ENCODE peak calls at places on chromosomes 12 and 14, in seven cellular contexts. One of them, this sample, is unnamed.

GRCh38 chr14:82447586-82447985 is 913.9 kb upstream of the SEL1L start:
- DNase-seq in HCT116: no peak
- DNase-seq in transverse colon: no peak
- DNase-seq in OCI-LY7: no peak
- DNase-seq in fibroblast of the aortic adventitia: no peak
- DNase-seq in progenitor cell of endocrine pancreas: no peak
- DNase-seq in Calu3: no peak
- DNase-seq in this sample: no peak

GRCh38 chr12:128789356-128789929 is 34.3 kb downstream of the SLC15A4 start:
- DNase-seq in progenitor cell of endocrine pancreas: no peak
- DNase-seq in Calu3: no peak
- DNase-seq in transverse colon: no peak
- DNase-seq in HCT116: no peak
- DNase-seq in fibroblast of the aortic adventitia: no peak
- DNase-seq in OCI-LY7: peak
- DNase-seq in this sample: no peak

GRCh38 chr12:20472089-20472488 is 103.8 kb downstream of the PDE3A start:
- DNase-seq in HCT116: no peak
- DNase-seq in fibroblast of the aortic adventitia: peak
- DNase-seq in OCI-LY7: no peak
- DNase-seq in Calu3: no peak
- DNase-seq in progenitor cell of endocrine pancreas: no peak
- DNase-seq in transverse colon: no peak
- DNase-seq in this sample: no peak

GRCh38 chr12:127722651-127723050 is 544.3 kb upstream of the TMEM132C start:
- DNase-seq in fibroblast of the aortic adventitia: no peak
- DNase-seq in OCI-LY7: no peak
- DNase-seq in progenitor cell of endocrine pancreas: no peak
- DNase-seq in transverse colon: no peak
- DNase-seq in Calu3: no peak
- DNase-seq in HCT116: no peak
- DNase-seq in this sample: no peak

GRCh38 chr12:123233505-123234299 is 466 bp downstream of the MTRFR start:
- DNase-seq in transverse colon: no peak
- DNase-seq in fibroblast of the aortic adventitia: no peak
- DNase-seq in progenitor cell of endocrine pancreas: no peak
- DNase-seq in Calu3: no peak
- DNase-seq in OCI-LY7: peak
- DNase-seq in HCT116: no peak
- DNase-seq in this sample: no peak

GRCh38 chr12:61574339-61574738 is 685.9 kb upstream of the USP15 start:
- DNase-seq in progenitor cell of endocrine pancreas: no peak
- DNase-seq in HCT116: no peak
- DNase-seq in Calu3: peak
- DNase-seq in transverse colon: no peak
- DNase-seq in OCI-LY7: no peak
- DNase-seq in fibroblast of the aortic adventitia: no peak
- DNase-seq in this sample: no peak

GRCh38 chr12:4118017-4118510 is 155.5 kb upstream of the CCND2 start:
- DNase-seq in transverse colon: peak
- DNase-seq in Calu3: no peak
- DNase-seq in HCT116: no peak
- DNase-seq in fibroblast of the aortic adventitia: peak
- DNase-seq in progenitor cell of endocrine pancreas: no peak
- DNase-seq in OCI-LY7: peak
- DNase-seq in this sample: no peak

GRCh38 chr12:62265511-62265910 is 5.3 kb downstream of the USP15 start:
- DNase-seq in transverse colon: no peak
- DNase-seq in HCT116: no peak
- DNase-seq in Calu3: no peak
- DNase-seq in fibroblast of the aortic adventitia: no peak
- DNase-seq in OCI-LY7: no peak
- DNase-seq in progenitor cell of endocrine pancreas: no peak
- DNase-seq in this sample: no peak

GRCh38 chr12:6280053-6280469 is 30.4 kb upstream of the PLEKHG6 start:
- DNase-seq in progenitor cell of endocrine pancreas: no peak
- DNase-seq in OCI-LY7: no peak
- DNase-seq in HCT116: peak
- DNase-seq in fibroblast of the aortic adventitia: peak
- DNase-seq in transverse colon: peak
- DNase-seq in Calu3: peak
- DNase-seq in this sample: peak

GRCh38 chr14:103891667-103892215 is 36.5 kb upstream of the TDRD9 start:
- DNase-seq in Calu3: no peak
- DNase-seq in OCI-LY7: no peak
- DNase-seq in progenitor cell of endocrine pancreas: no peak
- DNase-seq in HCT116: no peak
- DNase-seq in transverse colon: no peak
- DNase-seq in fibroblast of the aortic adventitia: no peak
- DNase-seq in this sample: no peak

GRCh38 chr14:86405250-86405649 is 875.3 kb downstream of the FLRT2 start:
- DNase-seq in Calu3: no peak
- DNase-seq in HCT116: no peak
- DNase-seq in progenitor cell of endocrine pancreas: no peak
- DNase-seq in fibroblast of the aortic adventitia: no peak
- DNase-seq in transverse colon: no peak
- DNase-seq in OCI-LY7: no peak
- DNase-seq in this sample: no peak

GRCh38 chr12:1668833-1669543 is 21.9 kb upstream of the ADIPOR2 start:
- DNase-seq in fibroblast of the aortic adventitia: no peak
- DNase-seq in transverse colon: no peak
- DNase-seq in progenitor cell of endocrine pancreas: no peak
- DNase-seq in HCT116: no peak
- DNase-seq in OCI-LY7: no peak
- DNase-seq in Calu3: no peak
- DNase-seq in this sample: no peak

GRCh38 chr12:55250944-55251343 is 6.5 kb downstream of the OR6C74 start:
- DNase-seq in fibroblast of the aortic adventitia: no peak
- DNase-seq in OCI-LY7: no peak
- DNase-seq in transverse colon: no peak
- DNase-seq in progenitor cell of endocrine pancreas: no peak
- DNase-seq in Calu3: no peak
- DNase-seq in HCT116: no peak
- DNase-seq in this sample: no peak

GRCh38 chr12:3293446-3294161 is 197.4 kb upstream of the PRMT8 start:
- DNase-seq in HCT116: no peak
- DNase-seq in OCI-LY7: no peak
- DNase-seq in Calu3: no peak
- DNase-seq in progenitor cell of endocrine pancreas: no peak
- DNase-seq in transverse colon: no peak
- DNase-seq in fibroblast of the aortic adventitia: peak
- DNase-seq in this sample: no peak

GRCh38 chr14:90624228-90624627 is 192.0 kb downstream of the TTC7B start:
- DNase-seq in OCI-LY7: no peak
- DNase-seq in transverse colon: no peak
- DNase-seq in HCT116: peak
- DNase-seq in Calu3: peak
- DNase-seq in progenitor cell of endocrine pancreas: no peak
- DNase-seq in fibroblast of the aortic adventitia: no peak
- DNase-seq in this sample: no peak

GRCh38 chr12:3275171-3276041 is 198.2 kb downstream of the TSPAN9 start:
- DNase-seq in OCI-LY7: peak
- DNase-seq in transverse colon: peak
- DNase-seq in progenitor cell of endocrine pancreas: peak
- DNase-seq in Calu3: peak
- DNase-seq in HCT116: peak
- DNase-seq in fibroblast of the aortic adventitia: peak
- DNase-seq in this sample: peak

GRCh38 chr14:26204954-26205479 is 392.8 kb downstream of the NOVA1 start:
- DNase-seq in progenitor cell of endocrine pancreas: peak
- DNase-seq in OCI-LY7: no peak
- DNase-seq in Calu3: no peak
- DNase-seq in transverse colon: peak
- DNase-seq in fibroblast of the aortic adventitia: peak
- DNase-seq in HCT116: no peak
- DNase-seq in this sample: no peak

GRCh38 chr14:72291908-72292688 is 359.9 kb downstream of the RGS6 start:
- DNase-seq in fibroblast of the aortic adventitia: peak
- DNase-seq in transverse colon: no peak
- DNase-seq in progenitor cell of endocrine pancreas: peak
- DNase-seq in Calu3: peak
- DNase-seq in HCT116: peak
- DNase-seq in OCI-LY7: peak
- DNase-seq in this sample: no peak

DNA sequence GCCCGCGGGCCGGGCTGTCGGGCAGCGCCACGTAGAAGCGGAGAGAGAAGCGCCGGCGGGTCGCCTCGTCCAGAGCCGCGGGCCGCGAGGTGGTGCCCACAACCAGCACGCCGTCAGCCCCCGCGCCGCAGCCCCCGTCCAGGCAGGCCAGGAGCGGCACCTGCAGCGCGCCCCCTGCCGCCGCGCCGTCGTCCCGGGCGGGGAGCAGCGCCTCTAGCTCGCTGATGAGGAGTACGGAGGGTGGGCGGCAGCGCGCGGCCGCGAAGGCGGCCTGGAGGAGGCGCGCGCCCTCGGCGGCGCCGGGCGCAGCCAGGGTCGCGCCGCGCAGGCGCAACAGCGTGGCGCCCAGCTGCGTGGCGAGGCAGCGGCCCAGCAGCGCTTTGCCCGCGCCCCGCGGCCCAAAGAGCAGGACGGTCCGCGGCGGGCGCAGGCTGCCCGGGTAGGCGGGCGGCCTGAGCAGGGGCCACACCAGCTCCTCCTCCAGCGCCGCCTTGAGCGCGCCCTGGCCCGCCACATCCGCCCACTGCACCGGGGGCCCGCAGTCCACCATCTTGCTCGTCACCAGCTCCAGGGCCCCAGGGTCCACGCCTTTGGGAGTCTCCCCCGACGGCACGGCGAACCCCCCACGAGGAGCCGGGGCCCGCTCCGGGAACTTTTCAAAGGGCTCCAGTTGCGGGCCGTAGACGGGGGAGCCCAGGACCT is 27.6 kb downstream of the FIGNL2 start:
- DNase-seq in transverse colon: peak
- DNase-seq in progenitor cell of endocrine pancreas: peak
- DNase-seq in fibroblast of the aortic adventitia: no peak
- DNase-seq in Calu3: no peak
- DNase-seq in OCI-LY7: no peak
- DNase-seq in HCT116: no peak
- DNase-seq in this sample: peak
- TF ChIP-seq CTCF in transverse colon: no peak
- TF ChIP-seq CTCF in progenitor cell of endocrine pancreas: peak
- TF ChIP-seq CTCF in fibroblast of the aortic adventitia: no peak
- TF ChIP-seq CTCF in Calu3: no peak
- TF ChIP-seq CTCF in OCI-LY7: peak
- TF ChIP-seq CTCF in HCT116: peak
- TF ChIP-seq CTCF in this sample: peak

GRCh38 chr12:38282886-38283285 is 33.7 kb upstream of the ALG10B start:
- DNase-seq in Calu3: peak
- DNase-seq in OCI-LY7: no peak
- DNase-seq in HCT116: peak
- DNase-seq in transverse colon: no peak
- DNase-seq in fibroblast of the aortic adventitia: no peak
- DNase-seq in progenitor cell of endocrine pancreas: no peak
- DNase-seq in this sample: no peak
- TF ChIP-seq CTCF in Calu3: no peak
- TF ChIP-seq CTCF in OCI-LY7: no peak
- TF ChIP-seq CTCF in HCT116: no peak
- TF ChIP-seq CTCF in transverse colon: no peak
- TF ChIP-seq CTCF in fibroblast of the aortic adventitia: no peak
- TF ChIP-seq CTCF in progenitor cell of endocrine pancreas: no peak
- TF ChIP-seq CTCF in this sample: no peak

DNA sequence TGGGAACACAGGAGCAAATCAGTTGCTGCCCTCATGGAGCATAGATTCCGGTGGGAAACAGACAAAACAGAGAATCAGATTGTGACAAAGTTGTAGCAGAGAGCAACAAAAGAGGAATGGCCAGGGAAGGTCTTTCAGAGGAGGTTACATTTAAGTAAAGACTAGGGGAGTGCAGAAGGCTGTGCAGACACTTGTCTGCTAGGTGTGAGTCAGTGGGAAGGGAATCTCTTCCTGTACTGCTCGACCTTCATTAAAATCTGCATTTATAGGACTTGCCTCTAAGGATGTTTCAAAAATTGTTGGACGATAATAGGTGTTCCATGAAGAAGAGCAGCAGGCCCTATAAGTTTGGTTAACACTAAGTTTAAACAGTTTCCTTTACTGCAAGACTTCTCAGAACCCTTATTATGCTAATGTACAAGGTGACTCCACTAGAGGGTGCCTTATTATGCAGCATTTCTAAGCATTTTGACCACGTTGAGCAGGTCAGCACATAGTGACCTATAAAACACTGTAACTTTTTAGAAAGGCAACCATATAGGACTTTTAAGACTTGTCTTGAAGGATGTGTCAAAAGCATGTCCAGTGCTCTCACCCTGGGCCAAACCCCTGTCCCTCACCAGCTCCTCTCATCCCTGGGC is 91.8 kb upstream of the RIC8B start:
- DNase-seq in fibroblast of the aortic adventitia: peak
- DNase-seq in HCT116: peak
- DNase-seq in OCI-LY7: peak
- DNase-seq in Calu3: no peak
- DNase-seq in transverse colon: no peak
- DNase-seq in progenitor cell of endocrine pancreas: no peak
- DNase-seq in this sample: no peak
- TF ChIP-seq CTCF in fibroblast of the aortic adventitia: peak
- TF ChIP-seq CTCF in HCT116: peak
- TF ChIP-seq CTCF in OCI-LY7: peak
- TF ChIP-seq CTCF in Calu3: peak
- TF ChIP-seq CTCF in transverse colon: no peak
- TF ChIP-seq CTCF in progenitor cell of endocrine pancreas: peak
- TF ChIP-seq CTCF in this sample: peak

GRCh38 chr14:64844993-64845536 is 34.6 kb downstream of the SPTB start:
- DNase-seq in fibroblast of the aortic adventitia: no peak
- DNase-seq in OCI-LY7: no peak
- DNase-seq in Calu3: no peak
- DNase-seq in transverse colon: no peak
- DNase-seq in progenitor cell of endocrine pancreas: no peak
- DNase-seq in HCT116: no peak
- DNase-seq in this sample: no peak

GRCh38 chr14:64841772-64842490 is 37.8 kb downstream of the SPTB start:
- DNase-seq in HCT116: no peak
- DNase-seq in progenitor cell of endocrine pancreas: no peak
- DNase-seq in Calu3: no peak
- DNase-seq in fibroblast of the aortic adventitia: no peak
- DNase-seq in OCI-LY7: no peak
- DNase-seq in transverse colon: no peak
- DNase-seq in this sample: no peak

GRCh38 chr14:64838656-64839055 is 41.1 kb downstream of the SPTB start:
- DNase-seq in OCI-LY7: no peak
- DNase-seq in transverse colon: no peak
- DNase-seq in Calu3: peak
- DNase-seq in HCT116: no peak
- DNase-seq in progenitor cell of endocrine pancreas: no peak
- DNase-seq in fibroblast of the aortic adventitia: no peak
- DNase-seq in this sample: no peak

GRCh38 chr14:64844272-64844671 is 35.4 kb downstream of the SPTB start:
- DNase-seq in fibroblast of the aortic adventitia: no peak
- DNase-seq in Calu3: no peak
- DNase-seq in HCT116: no peak
- DNase-seq in OCI-LY7: peak
- DNase-seq in progenitor cell of endocrine pancreas: no peak
- DNase-seq in transverse colon: no peak
- DNase-seq in this sample: no peak

DNA sequence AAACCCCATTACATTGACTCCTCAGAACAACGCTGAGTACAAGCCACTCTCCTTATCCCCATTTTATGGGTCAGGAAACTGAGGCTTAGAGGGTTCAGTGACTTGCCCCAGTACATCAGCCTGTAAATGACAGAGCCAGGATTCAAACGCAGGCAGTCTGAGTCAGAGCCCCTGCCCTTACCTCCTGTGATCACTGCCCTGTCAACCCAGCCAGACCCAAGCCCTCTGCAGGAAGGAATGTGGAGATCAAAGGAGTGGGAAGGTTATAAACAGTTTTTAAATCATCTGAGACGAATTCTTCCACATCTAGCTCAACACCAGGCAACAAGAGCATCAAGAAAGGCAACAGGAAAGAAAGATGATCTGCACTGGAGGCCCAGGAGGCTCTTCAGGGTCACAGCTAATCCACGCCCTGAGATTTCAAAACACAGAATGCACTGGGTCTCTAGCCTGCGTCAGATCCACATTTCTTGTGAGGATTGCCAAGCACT is 38.5 kb downstream of the SPTB start:
- DNase-seq in transverse colon: no peak
- DNase-seq in OCI-LY7: no peak
- DNase-seq in progenitor cell of endocrine pancreas: no peak
- DNase-seq in HCT116: peak
- DNase-seq in Calu3: peak
- DNase-seq in fibroblast of the aortic adventitia: peak
- DNase-seq in this sample: peak
- TF ChIP-seq CTCF in transverse colon: no peak
- TF ChIP-seq CTCF in OCI-LY7: no peak
- TF ChIP-seq CTCF in progenitor cell of endocrine pancreas: peak
- TF ChIP-seq CTCF in HCT116: peak
- TF ChIP-seq CTCF in Calu3: peak
- TF ChIP-seq CTCF in fibroblast of the aortic adventitia: peak
- TF ChIP-seq CTCF in this sample: peak

This sample was measured in AG09319.